ENCODE peak calls at places on chromosomes 3 and 15, in six cellular contexts. N, L, D, H, V and Q are unnamed samples.
A peak's percentile ranks its signal among the peaks of the same experiment; 100 is the strongest.

GRCh38 chr3:189309400-189309975 is 137.7 kb downstream of the TPRG1 start:
- DNase-seq in H (no peak), D (no peak), L (no peak), V (no peak), N (no peak), Q (peak; percentile 57)

GRCh38 chr3:177932750-177933660 is 603.2 kb upstream of the KCNMB2 start:
- DNase-seq in V (no peak), N (no peak), D (no peak), L (no peak), H (no peak), Q (no peak)

GRCh38 chr15:101567089-101567488 is 77.6 kb upstream of the PCSK6 start:
- DNase-seq in H (no peak), N (no peak), L (no peak), V (no peak), D (no peak), Q (no peak)

GRCh38 chr3:192481638-192482037 is 245.7 kb downstream of the FGF12 start:
- DNase-seq in H (no peak), V (no peak), N (no peak), L (no peak), D (no peak), Q (no peak)

GRCh38 chr3:11390411-11391171 is 118.4 kb downstream of the ATG7 start:
- DNase-seq in H (no peak), V (no peak), N (no peak), L (no peak), D (no peak), Q (no peak)

GRCh38 chr15:26667222-26667988 is 105.5 kb downstream of the GABRB3 start:
- DNase-seq in L (no peak), N (no peak), V (no peak), H (peak; percentile 28), D (no peak), Q (peak; percentile 58)

GRCh38 chr3:33940149-33940548 is 141.7 kb downstream of the PDCD6IP start:
- DNase-seq in N (no peak), L (no peak), H (no peak), V (no peak), D (no peak), Q (no peak)

GRCh38 chr3:140398387-140398786 is 279.5 kb upstream of the TRIM42 start:
- DNase-seq in V (no peak), N (no peak), L (no peak), D (no peak), H (no peak), Q (no peak)

GRCh38 chr3:118476885-118477618 is 557.6 kb downstream of the IGSF11 start:
- DNase-seq in V (no peak), D (no peak), N (no peak), L (no peak), H (no peak), Q (no peak)

GRCh38 chr15:51334011-51334426 is 4.4 kb downstream of the CYP19A1 start:
- DNase-seq in H (no peak), N (no peak), V (no peak), L (no peak), D (no peak), Q (no peak)

GRCh38 chr3:178703268-178703975 is 167.2 kb downstream of the KCNMB2 start:
- DNase-seq in L (no peak), D (no peak), N (no peak), V (no peak), H (no peak), Q (no peak)

GRCh38 chr3:20023663-20024417 is 11.8 kb upstream of the PP2D1 start:
- DNase-seq in N (no peak), H (no peak), V (no peak), L (no peak), D (no peak), Q (peak; percentile 77)

GRCh38 chr15:58731756-58732535 is 17.6 kb downstream of the ADAM10 start:
- DNase-seq in V (no peak), L (no peak), N (no peak), D (no peak), H (peak; percentile 28), Q (no peak)

GRCh38 chr3:51975857-51976549 is 1.1 kb downstream of the ABHD14A start:
- DNase-seq in L (peak; percentile 88), V (peak; percentile 50), H (no peak), N (peak; percentile 85), D (no peak), Q (no peak)

GRCh38 chr3:177802151-177802900 is 605.0 kb upstream of the TBL1XR1 start:
- DNase-seq in L (no peak), V (no peak), H (no peak), N (no peak), D (no peak), Q (no peak)

GRCh38 chr3:11709782-11710181 is 66.1 kb upstream of the VGLL4 start:
- DNase-seq in H (no peak), V (no peak), L (no peak), D (no peak), N (no peak), Q (no peak)

GRCh38 chr15:63250312-63250965 is 27.0 kb upstream of the APH1B start:
- DNase-seq in D (no peak), L (no peak), V (no peak), H (no peak), N (no peak), Q (no peak)

GRCh38 chr3:166829896-166830295 is 550.2 kb downstream of the ZBBX start:
- DNase-seq in H (peak; percentile 44), N (no peak), V (peak; percentile 94), D (no peak), L (no peak), Q (no peak)

GRCh38 chr3:156704370-156705036 is 30.1 kb downstream of the TIPARP start:
- DNase-seq in H (no peak), V (peak; percentile 66), N (no peak), D (no peak), L (no peak), Q (no peak)

GRCh38 chr15:54150255-54150654 is 172.0 kb downstream of the UNC13C start:
- DNase-seq in H (no peak), D (no peak), N (peak; percentile 19), L (no peak), V (no peak), Q (no peak)

GRCh38 chr15:54149115-54149531 is 170.9 kb downstream of the UNC13C start:
- DNase-seq in D (no peak), L (no peak), H (no peak), V (no peak), N (no peak), Q (no peak)
- TF ChIP-seq CTCF in D (no peak), L (no peak), H (no peak), V (no peak), N (no peak), Q (no peak)

GRCh38 chr3:134312072-134312872 is 61.6 kb upstream of the RYK start:
- DNase-seq in N (no peak), L (no peak), H (no peak), V (no peak), D (no peak), Q (peak; percentile 51)

GRCh38 chr3:134314588-134315285 is 59.5 kb downstream of the AMOTL2 start:
- DNase-seq in H (no peak), N (peak; percentile 33), L (peak; percentile 70), D (no peak), V (no peak), Q (no peak)

GRCh38 chr3:134311693-134312071 is 61.0 kb upstream of the RYK start:
- DNase-seq in V (no peak), L (no peak), H (no peak), D (no peak), N (no peak), Q (no peak)

GRCh38 chr3:134313839-134314587 is 60.2 kb downstream of the AMOTL2 start:
- DNase-seq in L (peak; percentile 43), H (no peak), V (peak; percentile 27), D (no peak), N (peak; percentile 18), Q (no peak)

DNA sequence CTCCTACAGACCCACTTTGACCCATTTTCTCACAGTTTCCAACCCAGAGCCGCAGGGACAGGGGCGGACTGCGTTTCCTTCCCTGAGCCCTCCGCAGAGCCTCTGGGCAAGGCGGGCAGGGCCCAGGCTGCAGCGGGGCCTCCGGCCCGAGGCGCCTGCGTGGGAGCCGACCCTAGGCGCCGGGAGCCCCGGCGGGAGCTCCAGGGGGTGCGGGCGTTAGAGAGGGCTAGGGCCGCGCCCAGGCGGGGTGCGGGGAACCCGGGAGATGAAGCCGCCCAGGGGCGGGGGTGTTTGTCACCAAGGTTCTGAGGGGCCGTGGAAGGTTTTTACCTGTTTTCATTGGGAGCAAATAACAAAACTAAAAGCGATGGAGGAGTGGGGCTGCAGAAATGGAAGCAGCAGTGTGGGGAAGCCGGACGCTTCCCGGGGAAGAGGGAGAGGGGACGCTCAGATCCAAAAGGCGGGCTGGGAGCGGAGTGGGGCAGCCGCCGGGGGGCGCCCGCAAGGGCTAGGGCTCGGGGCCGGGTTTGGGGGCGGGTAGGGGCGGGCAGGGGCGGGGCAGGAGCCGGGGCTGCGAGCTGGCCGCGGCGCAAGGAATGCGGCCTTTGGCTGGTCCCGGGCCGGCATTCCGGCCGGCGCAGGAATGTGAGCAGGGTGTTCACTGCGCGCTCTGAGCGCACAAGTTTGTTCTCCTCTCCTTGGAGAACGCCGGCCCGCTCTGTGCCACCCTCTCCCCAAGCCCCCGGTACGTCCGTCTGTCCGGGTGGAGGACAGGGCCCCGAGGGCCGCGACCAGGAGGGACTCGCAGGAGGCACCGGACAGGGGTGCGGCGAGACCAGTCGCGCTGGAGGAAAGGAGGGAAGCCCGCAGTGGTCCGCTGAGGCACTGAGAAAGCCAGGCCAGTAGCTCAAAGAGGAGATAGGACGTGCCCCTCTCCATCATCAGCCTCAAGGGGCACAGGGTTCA is 61.1 kb downstream of the AMOTL2 start:
- DNase-seq in D (peak; percentile 77), L (peak; percentile 79), H (peak; percentile 73), N (peak; percentile 78), V (peak; percentile 62), Q (peak; percentile 65)
- TF ChIP-seq POLR2A in D (no peak), L (no peak), H (peak; percentile 77), N (peak; percentile 61), V (peak; percentile 30), Q (peak; percentile 33)

GRCh38 chr3:14605070-14605469 is 46.5 kb upstream of the CCDC174 start:
- DNase-seq in H (peak; percentile 56), N (no peak), D (no peak), L (no peak), V (no peak), Q (no peak)

GRCh38 chr3:14605744-14606143 is 45.8 kb upstream of the CCDC174 start:
- DNase-seq in N (no peak), V (no peak), D (no peak), L (no peak), H (no peak), Q (no peak)

GRCh38 chr3:14602804-14603644 is 48.5 kb upstream of the CCDC174 start:
- DNase-seq in N (no peak), D (no peak), H (no peak), L (no peak), V (no peak), Q (no peak)

GRCh38 chr3:14606663-14607339 is 44.8 kb upstream of the CCDC174 start:
- DNase-seq in N (no peak), D (no peak), L (no peak), H (no peak), V (no peak), Q (no peak)

DNA sequence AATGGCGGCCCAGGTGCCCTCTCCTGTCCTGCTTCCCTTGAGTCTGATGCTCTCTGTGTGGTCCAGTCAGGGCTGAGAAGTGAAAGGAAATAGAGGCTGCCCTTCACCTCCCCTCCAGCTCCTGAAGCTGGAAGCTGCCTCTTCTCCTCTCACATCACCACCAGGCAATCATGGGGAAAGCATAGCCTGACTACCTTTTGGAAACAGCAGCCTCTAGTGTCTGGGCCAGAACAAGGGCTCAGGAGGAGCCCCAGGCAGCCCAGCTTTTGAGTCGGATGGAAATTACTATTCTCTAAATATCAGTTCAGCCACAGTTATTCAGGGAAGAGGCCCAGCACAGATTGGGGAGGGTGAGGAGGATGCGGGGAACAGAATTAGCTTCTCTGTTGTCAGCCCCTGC is 43.3 kb upstream of the CCDC174 start:
- DNase-seq in H (no peak), L (no peak), D (no peak), N (no peak), V (no peak), Q (no peak)
- TF ChIP-seq CTCF in H (peak; percentile 21), L (no peak), D (no peak), N (no peak), V (no peak), Q (no peak)

GRCh38 chr15:70101459-70102113 is 3.9 kb upstream of the TLE3 start:
- DNase-seq in H (peak; percentile 84), L (no peak), V (peak; percentile 87), N (peak; percentile 85), D (peak; percentile 61), Q (peak; percentile 76)
- TF ChIP-seq POLR2A in H (no peak), L (no peak), V (no peak), N (peak; percentile 18), D (no peak), Q (no peak)